ENCODE peak calls at places on chromosomes 1 and 21, in six cellular contexts. P is pancreas; E is thoracic aorta; B is amniotic stem cell; Q is stimulated activated CD4-positive, alpha-beta T cell treated with anti-CD3 and anti-CD28 coated beads, TNF-alpha, amount 100 ng/mL, for 4 hours; O is brain microvascular endothelial cell. X is an unnamed sample.

GRCh38 chr1:71796044-71796443 is 486.3 kb downstream of the NEGR1 start:
- DNase-seq in Q (no peak), O (no peak), B (no peak), E (no peak), P (no peak), X (no peak)

GRCh38 chr21:27104749-27105439 is 138.0 kb upstream of the ADAMTS5 start:
- DNase-seq in O (peak), Q (no peak), E (no peak), P (no peak), B (no peak), X (peak)

GRCh38 chr1:88237026-88237425 is 447.0 kb upstream of the PKN2 start:
- DNase-seq in B (no peak), Q (no peak), O (no peak), E (no peak), P (no peak), X (no peak)

GRCh38 chr1:8408151-8408839 is 90.4 kb downstream of the SLC45A1 start:
- DNase-seq in Q (no peak), B (no peak), P (no peak), E (peak), O (peak), X (peak)

GRCh38 chr1:94092210-94092613 is 28.7 kb downstream of the ABCA4 start:
- DNase-seq in O (peak), P (no peak), Q (no peak), E (no peak), B (no peak), X (no peak)

GRCh38 chr1:158112994-158113758 is 67.5 kb upstream of the CD1D start:
- DNase-seq in P (peak), Q (no peak), E (no peak), O (no peak), B (no peak), X (peak)

GRCh38 chr1:201259476-201260235 is 23.6 kb upstream of the PKP1 start:
- DNase-seq in O (peak), E (no peak), Q (no peak), B (no peak), P (peak), X (peak)

GRCh38 chr1:31396633-31397351 is 16.2 kb upstream of the SERINC2 start:
- DNase-seq in O (peak), Q (no peak), E (no peak), P (no peak), B (no peak), X (peak)

GRCh38 chr1:24586970-24587820 is 31.3 kb downstream of the NCMAP start:
- DNase-seq in E (no peak), O (peak), P (no peak), Q (peak), B (peak), X (peak)

GRCh38 chr1:202283991-202284390 is 57.7 kb downstream of the UBE2T start:
- DNase-seq in B (no peak), Q (no peak), O (peak), P (peak), E (no peak), X (peak)

GRCh38 chr21:29192999-29193563 is 62.6 kb downstream of the MAP3K7CL start:
- DNase-seq in O (no peak), Q (no peak), B (no peak), E (no peak), P (no peak), X (no peak)

GRCh38 chr1:85846706-85847105 is 138.5 kb upstream of the ZNHIT6 start:
- DNase-seq in E (no peak), B (no peak), O (no peak), P (no peak), Q (no peak), X (no peak)

GRCh38 chr1:238377280-238377919 is 486.7 kb upstream of the ZP4 start:
- DNase-seq in Q (no peak), B (no peak), E (no peak), O (no peak), P (no peak), X (no peak)

GRCh38 chr1:232211149-232211548 is 418.8 kb downstream of the SIPA1L2 start:
- DNase-seq in Q (no peak), E (no peak), B (no peak), P (no peak), O (no peak), X (no peak)

GRCh38 chr1:245879091-245879490 is 628.0 kb downstream of the SMYD3 start:
- DNase-seq in O (no peak), E (no peak), B (no peak), P (no peak), Q (no peak), X (no peak)

GRCh38 chr1:207981976-207982375 is 71.1 kb upstream of the CD34 start:
- DNase-seq in O (no peak), B (no peak), E (no peak), P (no peak), Q (no peak), X (no peak)

GRCh38 chr21:15224346-15225086 is 159.7 kb upstream of the NRIP1 start:
- DNase-seq in O (peak), P (no peak), Q (no peak), B (no peak), E (no peak), X (peak)

GRCh38 chr1:22877980-22878379 is 94.7 kb downstream of the LACTBL1 start:
- DNase-seq in Q (no peak), O (no peak), E (no peak), B (no peak), P (no peak), X (no peak)

GRCh38 chr1:109181085-109181806 is 32.5 kb upstream of the SARS1 start:
- DNase-seq in P (no peak), B (no peak), O (no peak), Q (no peak), E (no peak), X (peak)

GRCh38 chr1:26358411-26359384 is 4.8 kb upstream of the CRYBG2 start:
- DNase-seq in E (no peak), P (no peak), O (no peak), Q (peak), B (no peak), X (no peak)

GRCh38 chr1:159510223-159510530 is 25.6 kb downstream of the OR10J5 start:
- DNase-seq in P (no peak), E (no peak), B (no peak), Q (no peak), O (no peak), X (no peak)

GRCh38 chr1:223670458-223671159 is 5.1 kb upstream of the CAPN8 start:
- DNase-seq in P (no peak), O (peak), E (no peak), Q (no peak), B (no peak), X (peak)

GRCh38 chr21:14550200-14550599 is 4.1 kb upstream of the SAMSN1 start:
- DNase-seq in B (no peak), P (no peak), Q (no peak), E (no peak), O (no peak), X (no peak)

GRCh38 chr1:205648212-205648910 is 16.6 kb upstream of the ELK4 start:
- DNase-seq in E (no peak), P (no peak), O (no peak), B (no peak), Q (no peak), X (no peak)

GRCh38 chr21:41316200-41316599 is 401 bp upstream of the FAM3B start:
- DNase-seq in E (no peak), Q (no peak), P (peak), O (no peak), B (no peak), X (no peak)

GRCh38 chr1:210062033-210062432 is 124.0 kb downstream of the SYT14 start:
- DNase-seq in E (no peak), P (no peak), O (no peak), Q (no peak), B (no peak), X (no peak)

GRCh38 chr1:63537940-63538339 is 14.6 kb downstream of the EFCAB7 start:
- DNase-seq in Q (no peak), O (no peak), P (no peak), E (no peak), B (no peak), X (peak)